ENCODE peak calls at places on chromosomes 11 and 22, in nine cellular contexts. One of them, this sample, is unnamed.

GRCh38 chr22:26642465-26643367 is 14.7 kb upstream of the MIAT start:
- DNase-seq in BJ: no peak
- DNase-seq in heart right ventricle: peak; percentile 54
- DNase-seq in cardiac fibroblast: peak; percentile 19
- DNase-seq in fibroblast of pulmonary artery: no peak
- DNase-seq in H7: peak; percentile 63
- DNase-seq in choroid plexus epithelial cell: peak; percentile 26
- DNase-seq in prostate gland: no peak
- DNase-seq in stomach: peak; percentile 39
- DNase-seq in this sample: no peak

GRCh38 chr11:58592760-58593472 is 14.1 kb downstream of the ZFP91 start:
- DNase-seq in cardiac fibroblast: no peak
- DNase-seq in choroid plexus epithelial cell: peak; percentile 10
- DNase-seq in BJ: no peak
- DNase-seq in heart right ventricle: no peak
- DNase-seq in stomach: no peak
- DNase-seq in prostate gland: no peak
- DNase-seq in H7: no peak
- DNase-seq in fibroblast of pulmonary artery: no peak
- DNase-seq in this sample: no peak

GRCh38 chr22:47169801-47170140 is 407.3 kb downstream of the TBC1D22A start:
- DNase-seq in stomach: peak; percentile 18
- DNase-seq in cardiac fibroblast: no peak
- DNase-seq in heart right ventricle: no peak
- DNase-seq in prostate gland: no peak
- DNase-seq in BJ: no peak
- DNase-seq in choroid plexus epithelial cell: no peak
- DNase-seq in fibroblast of pulmonary artery: no peak
- DNase-seq in H7: no peak
- DNase-seq in this sample: no peak

GRCh38 chr22:20008221-20008995 is 8.2 kb downstream of the ARVCF start:
- DNase-seq in H7: no peak
- DNase-seq in fibroblast of pulmonary artery: no peak
- DNase-seq in stomach: no peak
- DNase-seq in heart right ventricle: no peak
- DNase-seq in prostate gland: no peak
- DNase-seq in cardiac fibroblast: no peak
- DNase-seq in BJ: no peak
- DNase-seq in choroid plexus epithelial cell: no peak
- DNase-seq in this sample: no peak

GRCh38 chr22:49997221-49997599 is 15.4 kb downstream of the IL17REL start:
- DNase-seq in heart right ventricle: no peak
- DNase-seq in BJ: no peak
- DNase-seq in prostate gland: no peak
- DNase-seq in fibroblast of pulmonary artery: no peak
- DNase-seq in stomach: peak; percentile 91
- DNase-seq in cardiac fibroblast: no peak
- DNase-seq in choroid plexus epithelial cell: no peak
- DNase-seq in H7: peak; percentile 56
- DNase-seq in this sample: no peak

GRCh38 chr22:17962168-17962567 is 62.2 kb downstream of the MICAL3 start:
- DNase-seq in fibroblast of pulmonary artery: no peak
- DNase-seq in choroid plexus epithelial cell: no peak
- DNase-seq in BJ: no peak
- DNase-seq in cardiac fibroblast: no peak
- DNase-seq in heart right ventricle: no peak
- DNase-seq in stomach: no peak
- DNase-seq in prostate gland: no peak
- DNase-seq in H7: no peak
- DNase-seq in this sample: no peak

GRCh38 chr11:66950113-66950535 is 8.1 kb downstream of the PC start:
- DNase-seq in stomach: peak; percentile 78
- DNase-seq in fibroblast of pulmonary artery: peak; percentile 83
- DNase-seq in H7: peak; percentile 37
- DNase-seq in choroid plexus epithelial cell: peak; percentile 68
- DNase-seq in prostate gland: peak; percentile 25
- DNase-seq in BJ: no peak
- DNase-seq in heart right ventricle: no peak
- DNase-seq in cardiac fibroblast: peak; percentile 90
- DNase-seq in this sample: peak; percentile 90

GRCh38 chr11:69731110-69731509 is 27.3 kb upstream of the FGF19 start:
- DNase-seq in heart right ventricle: no peak
- DNase-seq in cardiac fibroblast: no peak
- DNase-seq in prostate gland: no peak
- DNase-seq in fibroblast of pulmonary artery: no peak
- DNase-seq in BJ: no peak
- DNase-seq in choroid plexus epithelial cell: no peak
- DNase-seq in stomach: no peak
- DNase-seq in H7: no peak
- DNase-seq in this sample: no peak

GRCh38 chr11:119319136-119319701 is 2.3 kb upstream of the MCAM start:
- DNase-seq in H7: peak; percentile 37
- DNase-seq in prostate gland: no peak
- DNase-seq in choroid plexus epithelial cell: no peak
- DNase-seq in cardiac fibroblast: no peak
- DNase-seq in stomach: no peak
- DNase-seq in heart right ventricle: no peak
- DNase-seq in fibroblast of pulmonary artery: no peak
- DNase-seq in BJ: no peak
- DNase-seq in this sample: no peak

GRCh38 chr22:47343611-47344010 is 581.2 kb downstream of the TBC1D22A start:
- DNase-seq in fibroblast of pulmonary artery: no peak
- DNase-seq in prostate gland: no peak
- DNase-seq in heart right ventricle: no peak
- DNase-seq in choroid plexus epithelial cell: no peak
- DNase-seq in BJ: no peak
- DNase-seq in H7: no peak
- DNase-seq in cardiac fibroblast: no peak
- DNase-seq in stomach: no peak
- DNase-seq in this sample: no peak

GRCh38 chr22:46613606-46613997 is 6.6 kb upstream of the GRAMD4 start:
- DNase-seq in fibroblast of pulmonary artery: no peak
- DNase-seq in cardiac fibroblast: peak; percentile 9
- DNase-seq in H7: no peak
- DNase-seq in heart right ventricle: no peak
- DNase-seq in prostate gland: no peak
- DNase-seq in BJ: no peak
- DNase-seq in stomach: no peak
- DNase-seq in choroid plexus epithelial cell: peak; percentile 27
- DNase-seq in this sample: no peak

GRCh38 chr11:18081551-18081950 is 24.3 kb downstream of the SAAL1 start:
- DNase-seq in BJ: no peak
- DNase-seq in heart right ventricle: no peak
- DNase-seq in stomach: no peak
- DNase-seq in prostate gland: no peak
- DNase-seq in fibroblast of pulmonary artery: no peak
- DNase-seq in H7: no peak
- DNase-seq in choroid plexus epithelial cell: no peak
- DNase-seq in cardiac fibroblast: no peak
- DNase-seq in this sample: no peak

GRCh38 chr11:84019576-84020194 is 733.5 kb upstream of the CCDC90B start:
- DNase-seq in BJ: no peak
- DNase-seq in cardiac fibroblast: peak; percentile 51
- DNase-seq in heart right ventricle: no peak
- DNase-seq in prostate gland: no peak
- DNase-seq in fibroblast of pulmonary artery: peak; percentile 47
- DNase-seq in stomach: no peak
- DNase-seq in H7: no peak
- DNase-seq in choroid plexus epithelial cell: peak; percentile 81
- DNase-seq in this sample: no peak

GRCh38 chr22:32562396-32562795 is 87.8 kb downstream of the FBXO7 start:
- DNase-seq in fibroblast of pulmonary artery: no peak
- DNase-seq in choroid plexus epithelial cell: no peak
- DNase-seq in H7: no peak
- DNase-seq in prostate gland: no peak
- DNase-seq in heart right ventricle: no peak
- DNase-seq in stomach: no peak
- DNase-seq in BJ: no peak
- DNase-seq in cardiac fibroblast: no peak
- DNase-seq in this sample: no peak

GRCh38 chr22:33897621-33897910 is 22.7 kb downstream of the LARGE1 start:
- DNase-seq in cardiac fibroblast: no peak
- DNase-seq in stomach: no peak
- DNase-seq in choroid plexus epithelial cell: no peak
- DNase-seq in BJ: no peak
- DNase-seq in prostate gland: no peak
- DNase-seq in fibroblast of pulmonary artery: no peak
- DNase-seq in H7: no peak
- DNase-seq in heart right ventricle: no peak
- DNase-seq in this sample: no peak

GRCh38 chr11:105933666-105934065 is 88.4 kb downstream of the MSANTD4 start:
- DNase-seq in stomach: no peak
- DNase-seq in heart right ventricle: no peak
- DNase-seq in choroid plexus epithelial cell: no peak
- DNase-seq in fibroblast of pulmonary artery: no peak
- DNase-seq in cardiac fibroblast: no peak
- DNase-seq in H7: no peak
- DNase-seq in prostate gland: no peak
- DNase-seq in BJ: no peak
- DNase-seq in this sample: no peak

GRCh38 chr11:105942951-105943350 is 79.1 kb downstream of the MSANTD4 start:
- DNase-seq in cardiac fibroblast: peak; percentile 41
- DNase-seq in H7: no peak
- DNase-seq in BJ: peak; percentile 74
- DNase-seq in choroid plexus epithelial cell: peak; percentile 66
- DNase-seq in heart right ventricle: no peak
- DNase-seq in prostate gland: no peak
- DNase-seq in stomach: no peak
- DNase-seq in fibroblast of pulmonary artery: peak; percentile 39
- DNase-seq in this sample: no peak

GRCh38 chr11:105935791-105936190 is 86.2 kb downstream of the MSANTD4 start:
- DNase-seq in fibroblast of pulmonary artery: peak; percentile 30
- DNase-seq in stomach: no peak
- DNase-seq in prostate gland: peak; percentile 6
- DNase-seq in heart right ventricle: no peak
- DNase-seq in cardiac fibroblast: peak; percentile 43
- DNase-seq in BJ: peak; percentile 23
- DNase-seq in H7: no peak
- DNase-seq in choroid plexus epithelial cell: no peak
- DNase-seq in this sample: peak; percentile 21

GRCh38 chr11:105937331-105937730 is 84.7 kb downstream of the MSANTD4 start:
- DNase-seq in choroid plexus epithelial cell: peak; percentile 79
- DNase-seq in H7: no peak
- DNase-seq in BJ: peak; percentile 37
- DNase-seq in prostate gland: no peak
- DNase-seq in heart right ventricle: no peak
- DNase-seq in cardiac fibroblast: peak; percentile 60
- DNase-seq in stomach: no peak
- DNase-seq in fibroblast of pulmonary artery: peak; percentile 60
- DNase-seq in this sample: peak; percentile 23

DNA sequence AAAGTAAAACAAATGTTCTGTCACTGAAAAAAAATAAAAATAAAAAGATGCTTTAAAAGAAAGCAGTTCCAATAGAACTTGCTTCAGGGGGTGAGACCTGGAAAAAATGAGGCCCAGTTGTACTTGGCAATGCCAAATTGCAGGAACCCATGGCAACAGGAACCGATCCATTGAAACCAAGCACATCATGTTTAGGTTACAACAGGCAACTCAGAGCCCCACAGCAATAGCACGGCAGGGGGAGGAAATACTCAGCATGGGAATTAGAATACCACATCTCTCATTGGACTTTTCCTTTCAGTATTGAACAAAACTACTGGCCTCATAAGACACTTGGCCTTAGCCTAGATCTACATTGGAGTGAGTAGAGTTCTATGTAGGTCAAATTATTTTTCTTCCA is 84.3 kb downstream of the MSANTD4 start:
- DNase-seq in H7: no peak
- DNase-seq in choroid plexus epithelial cell: peak; percentile 79
- DNase-seq in prostate gland: no peak
- DNase-seq in stomach: no peak
- DNase-seq in cardiac fibroblast: peak; percentile 19
- DNase-seq in BJ: peak; percentile 9
- DNase-seq in fibroblast of pulmonary artery: peak; percentile 46
- DNase-seq in heart right ventricle: no peak
- DNase-seq in this sample: peak; percentile 31
- H3K4me3 ChIP-seq in H7: no peak overlapping the region
- H3K4me3 ChIP-seq in choroid plexus epithelial cell: no peak overlapping the region
- H3K4me3 ChIP-seq in prostate gland: no peak overlapping the region
- H3K4me3 ChIP-seq in stomach: no peak overlapping the region
- H3K4me3 ChIP-seq in cardiac fibroblast: no peak overlapping the region
- H3K4me3 ChIP-seq in BJ: no peak overlapping the region
- H3K4me3 ChIP-seq in fibroblast of pulmonary artery: no peak overlapping the region
- H3K4me3 ChIP-seq in heart right ventricle: no peak overlapping the region
- H3K4me3 ChIP-seq in this sample: no peak overlapping the region

DNA sequence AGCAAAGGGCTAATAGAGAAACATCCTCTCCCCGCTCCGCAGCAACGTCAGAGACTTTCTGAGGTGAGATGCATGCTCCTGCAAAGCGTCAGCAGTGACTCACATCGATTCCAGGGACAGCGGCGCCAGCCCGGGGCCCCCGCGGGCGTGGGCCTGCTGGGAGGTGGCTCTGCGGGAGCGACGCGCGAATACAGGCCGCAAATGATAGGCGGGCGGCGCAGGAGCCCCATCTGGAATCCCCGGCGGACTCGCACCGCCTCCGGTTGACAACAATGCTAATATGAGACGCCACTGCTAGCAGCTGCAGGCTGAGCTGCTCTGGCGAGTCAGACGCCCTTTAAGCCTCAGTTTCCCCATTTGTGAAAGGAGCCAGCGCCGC is 557 bp downstream of the RANGAP1 start:
- DNase-seq in BJ: no peak
- DNase-seq in stomach: peak; percentile 62
- DNase-seq in choroid plexus epithelial cell: peak; percentile 89
- DNase-seq in cardiac fibroblast: peak; percentile 93
- DNase-seq in heart right ventricle: peak; percentile 48
- DNase-seq in H7: peak; percentile 86
- DNase-seq in prostate gland: peak; percentile 20
- DNase-seq in fibroblast of pulmonary artery: peak; percentile 84
- DNase-seq in this sample: peak; percentile 64
- H3K4me3 ChIP-seq in BJ: peak overlapping the region; percentile 89
- H3K4me3 ChIP-seq in stomach: peak overlapping the region; percentile 62
- H3K4me3 ChIP-seq in choroid plexus epithelial cell: peak overlapping the region; percentile 90
- H3K4me3 ChIP-seq in cardiac fibroblast: peak overlapping the region; percentile 96
- H3K4me3 ChIP-seq in heart right ventricle: peak overlapping the region; percentile 88
- H3K4me3 ChIP-seq in H7: peak overlapping the region; percentile 92
- H3K4me3 ChIP-seq in prostate gland: peak overlapping the region; percentile 74
- H3K4me3 ChIP-seq in fibroblast of pulmonary artery: peak overlapping the region; percentile 84
- H3K4me3 ChIP-seq in this sample: peak overlapping the region; percentile 89

GRCh38 chr11:10604340-10604748 is 35.9 kb upstream of the LYVE1 start:
- DNase-seq in heart right ventricle: peak; percentile 57
- DNase-seq in stomach: no peak
- DNase-seq in cardiac fibroblast: peak; percentile 75
- DNase-seq in BJ: no peak
- DNase-seq in H7: no peak
- DNase-seq in fibroblast of pulmonary artery: peak; percentile 75
- DNase-seq in choroid plexus epithelial cell: peak; percentile 76
- DNase-seq in prostate gland: no peak
- DNase-seq in this sample: no peak
- H3K4me3 ChIP-seq in heart right ventricle: no peak overlapping the region
- H3K4me3 ChIP-seq in stomach: no peak overlapping the region
- H3K4me3 ChIP-seq in cardiac fibroblast: no peak overlapping the region
- H3K4me3 ChIP-seq in BJ: no peak overlapping the region
- H3K4me3 ChIP-seq in H7: no peak overlapping the region
- H3K4me3 ChIP-seq in fibroblast of pulmonary artery: no peak overlapping the region
- H3K4me3 ChIP-seq in choroid plexus epithelial cell: no peak overlapping the region
- H3K4me3 ChIP-seq in prostate gland: no peak overlapping the region
- H3K4me3 ChIP-seq in this sample: no peak overlapping the region

DNA sequence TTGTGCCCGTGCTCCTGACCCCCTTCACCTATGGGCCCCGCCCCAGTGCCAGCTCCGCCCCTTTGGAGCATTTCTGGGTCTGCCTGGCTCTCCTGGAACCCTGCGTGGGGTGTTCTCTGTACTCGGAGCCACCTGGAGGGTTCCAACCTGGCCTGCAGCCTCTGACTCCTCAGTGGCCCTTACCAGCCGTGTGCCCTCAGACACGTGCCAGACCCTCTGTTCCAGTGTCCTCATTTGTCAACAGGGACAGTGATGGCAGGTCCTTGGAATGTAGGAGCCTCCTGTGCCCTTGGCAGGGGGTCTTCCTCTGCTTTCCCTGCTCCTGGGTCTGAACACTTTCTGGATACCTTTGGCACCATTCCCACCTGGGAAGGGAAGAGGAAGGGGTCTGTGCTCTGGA is 96.4 kb downstream of the CACNA1I start:
- DNase-seq in prostate gland: no peak
- DNase-seq in BJ: no peak
- DNase-seq in fibroblast of pulmonary artery: no peak
- DNase-seq in cardiac fibroblast: no peak
- DNase-seq in choroid plexus epithelial cell: no peak
- DNase-seq in H7: peak; percentile 58
- DNase-seq in stomach: no peak
- DNase-seq in heart right ventricle: no peak
- DNase-seq in this sample: no peak
- H3K4me3 ChIP-seq in prostate gland: no peak overlapping the region
- H3K4me3 ChIP-seq in BJ: no peak overlapping the region
- H3K4me3 ChIP-seq in fibroblast of pulmonary artery: no peak overlapping the region
- H3K4me3 ChIP-seq in cardiac fibroblast: no peak overlapping the region
- H3K4me3 ChIP-seq in choroid plexus epithelial cell: no peak overlapping the region
- H3K4me3 ChIP-seq in H7: no peak overlapping the region
- H3K4me3 ChIP-seq in stomach: no peak overlapping the region
- H3K4me3 ChIP-seq in heart right ventricle: no peak overlapping the region
- H3K4me3 ChIP-seq in this sample: no peak overlapping the region